ENCODE peak calls at places on chromosomes 16 and 17, in ten cellular contexts. Z is thoracic aorta, U is H9, J is heart left ventricle, G is iPS DF 6.9, S is mucosa of descending colon, A is trophoblast cell, T is A549, D is endodermal cell, H is Peyer's patch. K is an unnamed sample.
A peak's percentile ranks its signal among the peaks of the same experiment; 100 is the strongest.

GRCh38 chr16:71360378-71360777 is 1.9 kb downstream of the CALB2 start:
- DNase-seq in A (peak; percentile 69), H (no peak), G (no peak), D (no peak), S (no peak), J (no peak), T (peak; percentile 79), Z (no peak), U (no peak), K (peak; percentile 49)

GRCh38 chr17:336110-337021 is 16.2 kb downstream of the RPH3AL start:
- DNase-seq in Z (no peak), D (peak; percentile 70), H (no peak), U (peak; percentile 34), A (no peak), T (no peak), S (peak; percentile 70), J (peak; percentile 80), G (no peak), K (no peak)

GRCh38 chr17:78973792-78974520 is 5.8 kb downstream of the LGALS3BP start:
- DNase-seq in S (no peak), G (no peak), U (no peak), J (no peak), D (no peak), T (no peak), Z (no peak), H (no peak), A (no peak), K (no peak)

GRCh38 chr17:75864448-75864871 is 9.3 kb upstream of the WBP2 start:
- DNase-seq in U (peak; percentile 70), G (no peak), J (peak; percentile 83), Z (no peak), S (peak; percentile 67), A (no peak), H (peak; percentile 69), D (peak; percentile 74), T (no peak), K (no peak)

GRCh38 chr17:41500131-41500911 is 5.1 kb downstream of the KRT13 start:
- DNase-seq in S (no peak), J (no peak), D (peak; percentile 67), Z (no peak), T (peak; percentile 61), A (no peak), H (no peak), G (no peak), U (peak; percentile 62), K (peak; percentile 74)

GRCh38 chr16:31183432-31184428 is 3.8 kb downstream of the FUS start:
- DNase-seq in A (no peak), T (no peak), G (no peak), D (no peak), U (no peak), S (no peak), H (no peak), Z (no peak), J (no peak), K (no peak)

GRCh38 chr16:4911831-4912422 is 25.0 kb downstream of the PPL start:
- DNase-seq in H (no peak), J (no peak), D (no peak), Z (no peak), T (no peak), S (no peak), G (no peak), A (no peak), U (no peak), K (peak; percentile 76)

GRCh38 chr16:23062524-23062923 is 86.7 kb downstream of the USP31 start:
- DNase-seq in A (no peak), S (no peak), G (no peak), D (no peak), H (no peak), T (no peak), U (no peak), J (no peak), Z (no peak), K (no peak)

DNA sequence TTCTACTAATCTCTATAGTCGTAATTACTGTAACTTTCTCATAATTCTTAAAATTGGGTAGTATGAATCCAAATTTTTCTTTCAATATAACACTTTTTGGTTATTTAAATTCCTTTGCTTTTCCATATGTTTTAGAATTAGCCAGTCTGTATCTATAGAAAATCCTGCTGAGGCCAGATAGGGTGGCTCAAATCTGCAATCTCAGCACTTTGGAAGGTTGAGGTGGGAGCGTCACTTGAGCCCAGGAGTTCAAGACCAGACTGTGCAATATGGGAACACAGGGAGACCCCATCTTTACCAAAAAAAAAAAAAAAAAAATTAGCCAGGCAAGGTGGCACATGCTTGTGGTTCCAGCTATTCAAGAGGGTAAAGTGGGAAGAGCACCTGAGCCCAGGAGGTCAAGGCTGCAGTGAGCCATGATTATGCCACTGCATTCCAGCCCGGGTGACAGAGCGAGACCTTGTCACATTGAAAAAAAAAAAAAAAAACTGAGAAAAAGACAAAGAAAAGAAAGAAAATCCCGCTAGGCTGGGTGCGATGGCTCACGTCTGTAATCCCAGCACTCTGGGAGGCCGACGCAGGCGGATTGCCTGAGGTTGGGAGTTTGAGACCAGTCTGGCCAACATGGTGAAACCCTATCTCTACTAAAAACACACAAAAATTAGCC is 9.3 kb downstream of the TERF2 start:
- DNase-seq in U (no peak), H (no peak), G (no peak), Z (no peak), D (no peak), A (no peak), S (no peak), T (no peak), J (no peak), K (no peak)
- H3K4me1 ChIP-seq in U (no peaks in the 10 kb centered on the region), H (peaks cover 4% of the 10 kb centered on the region), G (no peaks in the 10 kb centered on the region), Z (peaks cover 5% of the 10 kb centered on the region), D (no peaks in the 10 kb centered on the region), A (no peaks in the 10 kb centered on the region), S (peaks cover 10% of the 10 kb centered on the region), T (no peaks in the 10 kb centered on the region), J (peaks cover 15% of the 10 kb centered on the region), K (no peaks in the 10 kb centered on the region)

GRCh38 chr17:81310963-81311550 is 15.9 kb upstream of the SLC38A10 start:
- DNase-seq in G (no peak), D (no peak), H (no peak), J (no peak), U (no peak), T (no peak), S (no peak), Z (no peak), A (peak; percentile 10), K (no peak)
- H3K4me1 ChIP-seq in G (peaks cover 10% of the 10 kb centered on the region), D (peaks cover 8% of the 10 kb centered on the region), H (no peaks in the 10 kb centered on the region), J (peaks cover 23% of the 10 kb centered on the region), U (no peaks in the 10 kb centered on the region), T (peaks cover 35% of the 10 kb centered on the region), S (peaks cover 25% of the 10 kb centered on the region), Z (peaks cover 8% of the 10 kb centered on the region), A (peaks cover 38% of the 10 kb centered on the region), K (peaks cover 11% of the 10 kb centered on the region)

GRCh38 chr17:18318122-18318521 is 3.0 kb downstream of the SMCR8 start:
- DNase-seq in A (no peak), U (no peak), D (no peak), G (no peak), T (no peak), J (no peak), Z (no peak), H (no peak), S (no peak), K (no peak)

GRCh38 chr17:18315498-18316360 is 636 bp downstream of the SMCR8 start:
- DNase-seq in A (no peak), J (no peak), D (no peak), U (no peak), T (no peak), S (peak; percentile 40), H (peak; percentile 32), Z (no peak), G (no peak), K (no peak)

GRCh38 chr17:18318771-18319450 is 3.8 kb downstream of the SMCR8 start:
- DNase-seq in S (no peak), Z (no peak), U (no peak), G (no peak), D (peak; percentile 50), H (no peak), J (no peak), A (no peak), T (no peak), K (no peak)

GRCh38 chr17:18314731-18315497 is at the start of the genes SMCR8 and TOP3A:
- DNase-seq in A (peak; percentile 98), T (peak; percentile 88), D (peak; percentile 100), H (peak; percentile 96), G (peak; percentile 76), U (peak; percentile 99), J (peak; percentile 97), S (peak; percentile 98), Z (peak; percentile 97), K (peak; percentile 99)

DNA sequence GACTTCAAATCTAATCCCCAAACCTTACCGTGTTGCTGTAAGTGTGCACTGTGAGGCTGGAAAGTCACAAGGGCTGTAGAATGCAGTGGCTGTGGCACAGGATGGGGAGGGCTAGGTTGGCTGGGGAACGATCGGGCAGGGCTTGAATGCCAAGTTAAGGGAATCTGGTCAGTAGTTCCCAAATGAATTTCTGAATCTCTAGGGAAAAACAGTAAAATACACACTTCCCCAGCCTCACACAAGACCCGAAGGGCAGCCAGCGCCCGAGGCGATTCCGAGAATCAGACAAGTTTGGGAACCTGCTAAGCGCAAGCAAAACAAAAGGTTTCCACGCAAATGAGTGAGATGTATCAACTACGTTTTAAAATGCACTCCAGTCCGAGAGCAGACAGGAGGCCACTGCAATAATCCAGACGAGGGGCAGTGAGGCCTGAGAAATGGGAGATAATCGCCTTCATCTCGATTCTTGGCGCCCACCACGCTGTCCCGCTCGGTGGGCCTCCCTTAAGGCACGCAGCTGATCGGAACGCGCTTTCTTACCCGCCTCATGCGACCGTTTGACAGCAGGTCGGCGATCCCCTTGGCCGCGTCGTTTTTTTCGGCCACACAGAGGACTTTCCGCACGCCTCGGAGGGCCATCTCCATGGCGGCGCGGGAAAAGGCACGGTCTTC is 599 bp downstream of the TOP3A start:
- DNase-seq in D (no peak), T (no peak), G (no peak), J (no peak), H (no peak), A (peak; percentile 16), U (no peak), Z (no peak), S (peak; percentile 13), K (no peak)
- H3K4me1 ChIP-seq in D (peaks cover 17% of the 10 kb centered on the region), T (peaks cover 39% of the 10 kb centered on the region), G (peaks cover 2% of the 10 kb centered on the region), J (peaks cover 66% of the 10 kb centered on the region), H (peaks cover 28% of the 10 kb centered on the region), A (peaks cover 15% of the 10 kb centered on the region), U (peaks cover 2% of the 10 kb centered on the region), Z (peaks cover 31% of the 10 kb centered on the region), S (peaks cover 48% of the 10 kb centered on the region), K (peaks cover 42% of the 10 kb centered on the region)

GRCh38 chr16:54422569-54422978 is 136.0 kb upstream of the IRX3 start:
- DNase-seq in G (no peak), H (no peak), U (no peak), S (no peak), T (no peak), D (no peak), J (no peak), A (peak; percentile 85), Z (no peak), K (peak; percentile 74)

GRCh38 chr16:54425068-54425467 is 138.5 kb upstream of the IRX3 start:
- DNase-seq in J (no peak), U (no peak), A (no peak), D (no peak), Z (no peak), G (no peak), H (no peak), S (no peak), T (no peak), K (no peak)

GRCh38 chr16:54421220-54421619 is 134.6 kb upstream of the IRX3 start:
- DNase-seq in G (no peak), H (no peak), Z (no peak), A (no peak), D (no peak), J (no peak), T (no peak), U (no peak), S (no peak), K (no peak)

GRCh38 chr16:54424043-54424451 is 137.5 kb upstream of the IRX3 start:
- DNase-seq in T (no peak), Z (no peak), A (peak; percentile 96), D (no peak), U (no peak), J (no peak), G (no peak), S (no peak), H (no peak), K (peak; percentile 97)

GRCh38 chr16:54422159-54422558 is 135.6 kb upstream of the IRX3 start:
- DNase-seq in G (no peak), Z (no peak), T (no peak), A (no peak), D (no peak), H (no peak), J (peak; percentile 58), S (no peak), U (no peak), K (no peak)
- H3K4me1 ChIP-seq in G (no peaks in the 10 kb centered on the region), Z (peaks cover 3% of the 10 kb centered on the region), T (no peaks in the 10 kb centered on the region), A (peaks cover 4% of the 10 kb centered on the region), D (peaks cover 6% of the 10 kb centered on the region), H (no peaks in the 10 kb centered on the region), J (peaks cover 6% of the 10 kb centered on the region), S (no peaks in the 10 kb centered on the region), U (no peaks in the 10 kb centered on the region), K (peaks cover 58% of the 10 kb centered on the region)

K was measured in PC-9.